ENCODE peak calls at places on chromosomes 2 and 18, in five cellular contexts. N is tibial artery, W is mammary epithelial cell, M is gastrocnemius medialis, D is cardiac muscle cell. H is an unnamed sample. For H3K4me1, the result is how much of the 10 kb centered on the place peaks cover.

GRCh38 chr18:48399303-48400075 is 9.7 kb downstream of the ZBTB7C start:
- DNase-seq in W (no peak), N (no peak), D (no peak), M (no peak), H (peak)

GRCh38 chr2:212854766-212855165 is 296.6 kb downstream of the IKZF2 start:
- DNase-seq in M (no peak), D (no peak), W (no peak), N (no peak), H (no peak)

GRCh38 chr18:75244336-75244735 is 33.7 kb downstream of the TSHZ1 start:
- DNase-seq in M (no peak), N (no peak), D (peak), W (peak), H (peak)

GRCh38 chr2:45330113-45330512 is 281.0 kb downstream of the SRBD1 start:
- DNase-seq in W (no peak), N (no peak), D (peak), M (no peak), H (no peak)

GRCh38 chr18:3973191-3973590 is 481.9 kb downstream of the DLGAP1 start:
- DNase-seq in W (no peak), M (no peak), N (no peak), D (no peak), H (no peak)

GRCh38 chr2:177296047-177296446 is 31.5 kb upstream of the NFE2L2 start:
- DNase-seq in N (no peak), M (no peak), W (peak), D (no peak), H (no peak)

GRCh38 chr2:121648206-121648605 is 1.1 kb downstream of the CLASP1 start:
- DNase-seq in D (no peak), M (peak), N (no peak), W (no peak), H (no peak)

GRCh38 chr18:34803877-34804276 is 93.8 kb downstream of the DTNA start:
- DNase-seq in D (no peak), W (no peak), N (no peak), M (no peak), H (no peak)

GRCh38 chr18:74722237-74722636 is 124.6 kb downstream of the ZNF407 start:
- DNase-seq in D (no peak), W (peak), M (peak), N (no peak), H (peak)

GRCh38 chr2:46485002-46485401 is 5.6 kb downstream of the TMEM247 start:
- DNase-seq in W (no peak), M (peak), D (no peak), N (no peak), H (no peak)

GRCh38 chr2:19362652-19363473 is 4.4 kb upstream of the OSR1 start:
- DNase-seq in M (peak), D (peak), W (peak), N (peak), H (peak)

GRCh38 chr18:50716902-50717301 is 102.9 kb downstream of the MRO start:
- DNase-seq in D (no peak), W (no peak), N (no peak), M (no peak), H (no peak)

GRCh38 chr2:167190053-167190452 is 301.8 kb downstream of the XIRP2 start:
- DNase-seq in D (no peak), M (peak), W (peak), N (peak), H (peak)

GRCh38 chr2:113180131-113180946 is 6.6 kb downstream of the PSD4 start:
- DNase-seq in N (peak), W (no peak), D (no peak), M (no peak), H (no peak)

GRCh38 chr2:239147376-239147775 is 253.4 kb downstream of the HDAC4 start:
- DNase-seq in W (no peak), N (peak), D (no peak), M (peak), H (no peak)

GRCh38 chr2:120915670-120916069 is 180.0 kb downstream of the GLI2 start:
- DNase-seq in M (no peak), N (no peak), W (no peak), D (no peak), H (no peak)

GRCh38 chr2:48467637-48468036 is 62.3 kb upstream of the STON1 start:
- DNase-seq in N (no peak), M (no peak), W (no peak), D (no peak), H (no peak)

GRCh38 chr2:150606380-150607060 is 119.1 kb upstream of the RND3 start:
- DNase-seq in W (no peak), D (no peak), M (no peak), N (no peak), H (no peak)

GRCh38 chr2:208315081-208315788 is 49.2 kb downstream of the PIKFYVE start:
- DNase-seq in N (peak), M (peak), W (peak), D (no peak), H (peak)

GRCh38 chr2:128617029-128617590 is 298.4 kb upstream of the HS6ST1 start:
- DNase-seq in N (peak), W (no peak), D (no peak), M (no peak), H (no peak)

GRCh38 chr2:173983414-173983871 is 18.3 kb upstream of the SP3 start:
- DNase-seq in M (no peak), W (no peak), D (no peak), N (no peak), H (no peak)

GRCh38 chr2:201668402-201668801 is 25.1 kb upstream of the TMEM237 start:
- DNase-seq in W (no peak), D (no peak), N (no peak), M (no peak), H (no peak)

GRCh38 chr18:51020536-51020935 is 9.5 kb upstream of the SMAD4 start:
- DNase-seq in N (no peak), W (no peak), D (peak), M (no peak), H (no peak)

GRCh38 chr2:128228894-128229293 is 89.8 kb downstream of the HS6ST1 start:
- DNase-seq in D (no peak), W (peak), M (no peak), N (no peak), H (no peak)

GRCh38 chr2:170771049-170771937 is 1.1 kb downstream of the ERICH2 start:
- DNase-seq in N (peak), W (peak), D (no peak), M (no peak), H (no peak)

GRCh38 chr2:190449925-190450324 is 41.8 kb downstream of the MFSD6 start:
- DNase-seq in W (no peak), N (no peak), D (no peak), M (no peak), H (no peak)

GRCh38 chr2:172246649-172247048 is 143.9 kb upstream of the DLX2 start:
- DNase-seq in M (no peak), W (peak), D (no peak), N (no peak), H (no peak)

GRCh38 chr2:184205048-184205596 is 393.2 kb upstream of the ZNF804A start:
- DNase-seq in D (no peak), N (no peak), M (no peak), W (no peak), H (no peak)

GRCh38 chr18:70520867-70521266 is 232.0 kb downstream of the SOCS6 start:
- DNase-seq in D (no peak), W (no peak), M (no peak), N (no peak), H (no peak)

GRCh38 chr2:240397924-240398611 is 37.4 kb upstream of the GPC1 start:
- DNase-seq in D (no peak), M (no peak), N (peak), W (no peak), H (no peak)

GRCh38 chr2:239462671-239463506 is 62.1 kb upstream of the HDAC4 start:
- DNase-seq in D (no peak), N (peak), M (no peak), W (no peak), H (no peak)

GRCh38 chr2:99569393-99569792 is 79.6 kb upstream of the REV1 start:
- DNase-seq in N (no peak), M (no peak), W (no peak), D (no peak), H (no peak)

GRCh38 chr18:48922801-48923730 is 27.7 kb downstream of the SMAD7 start:
- DNase-seq in W (peak), M (no peak), N (peak), D (no peak), H (no peak)

GRCh38 chr2:28493636-28494035 is 2.2 kb upstream of the PLB1 start:
- DNase-seq in M (no peak), W (no peak), D (no peak), N (no peak), H (no peak)

GRCh38 chr2:241011751-241012510 is 13.5 kb downstream of the SNED1 start:
- DNase-seq in N (no peak), M (no peak), D (no peak), W (no peak), H (no peak)

GRCh38 chr2:200788129-200788718 is 23.5 kb upstream of the BZW1 start:
- DNase-seq in M (no peak), D (no peak), N (no peak), W (peak), H (peak)

GRCh38 chr2:185640588-185640987 is 98.0 kb upstream of the FSIP2 start:
- DNase-seq in M (no peak), N (no peak), D (no peak), W (no peak), H (no peak)

DNA sequence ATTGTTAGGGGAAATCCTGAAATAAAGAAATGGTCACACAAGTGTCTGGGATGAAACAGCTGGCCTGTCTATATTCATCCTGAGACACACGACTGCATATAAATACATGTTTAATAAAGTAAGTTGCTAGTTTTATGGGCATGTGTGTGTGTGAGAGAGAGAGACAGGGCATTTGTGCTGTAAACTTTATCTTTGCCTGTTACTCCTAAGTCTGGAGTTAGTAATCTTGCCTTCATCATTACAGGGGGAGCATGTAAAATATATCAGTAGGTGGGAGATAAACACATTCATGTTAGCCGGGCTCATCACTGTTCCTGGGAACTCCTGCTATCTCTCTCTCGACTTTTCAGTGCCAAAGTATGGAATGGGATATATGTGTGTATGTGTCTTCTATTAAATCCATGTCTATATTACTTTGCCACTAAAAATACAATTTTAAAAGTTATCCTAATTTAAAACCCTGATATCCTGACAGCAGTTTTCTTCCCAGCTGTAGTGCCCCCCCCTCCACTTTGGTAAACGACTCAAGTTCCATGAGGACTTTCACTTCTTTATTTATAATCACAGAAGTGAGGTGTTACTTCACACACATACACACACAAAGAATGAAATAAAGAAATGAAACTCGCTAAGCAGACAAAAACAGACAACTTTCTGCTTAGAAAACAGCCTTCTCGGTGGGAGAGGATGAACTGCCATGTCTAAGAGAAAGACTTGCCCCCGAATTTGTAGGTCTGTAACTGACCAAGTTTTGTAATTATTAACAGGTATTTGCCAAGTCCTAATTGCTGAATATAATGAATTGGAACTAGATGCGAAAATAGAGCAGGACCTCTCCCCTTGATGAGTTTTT is 949 bp downstream of the ZEB2 start:
- DNase-seq in W (no peak), N (no peak), D (no peak), M (no peak), H (no peak)
- H3K4me1 ChIP-seq in W (under half), N (under half), D (under half), M (under half), H (under half)

GRCh38 chr2:26561918-26562810 is 79.0 kb downstream of the CIB4 start:
- DNase-seq in W (peak), D (peak), M (peak), N (peak), H (peak)
- TF ChIP-seq CTCF in W (no peak), D (peak), M (no peak), N (no peak), H (peak)

DNA sequence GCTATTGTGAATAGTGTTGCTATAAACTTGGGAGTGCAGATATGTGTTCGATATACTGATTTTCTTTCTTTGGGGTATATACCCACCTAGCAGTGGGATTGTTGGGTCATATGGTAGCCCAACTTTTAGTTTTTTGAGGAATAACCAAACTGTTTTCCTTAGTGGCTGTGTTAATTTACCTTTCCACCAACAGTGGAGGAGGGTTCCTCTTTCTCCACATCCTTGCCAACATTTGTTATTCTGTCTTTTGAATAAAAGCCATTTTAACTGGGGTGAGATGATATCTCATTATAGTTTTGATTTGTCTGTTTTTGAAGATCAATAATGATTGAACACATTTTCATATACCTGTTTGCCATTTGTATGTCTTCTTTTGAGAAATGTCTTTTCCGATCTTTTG is 282.0 kb upstream of the SESTD1 start:
- DNase-seq in W (no peak), N (no peak), M (no peak), D (no peak), H (no peak)
- H3K4me1 ChIP-seq in W (under half), N (under half), M (under half), D (under half), H (under half)

GRCh38 chr2:206442854-206443734 is at the start of gene ADAM23:
- DNase-seq in W (peak), N (no peak), D (peak), M (peak), H (peak)
- TF ChIP-seq CTCF in W (peak), N (no peak), D (peak), M (no peak), H (no peak)

GRCh38 chr2:237572742-237573101 is 6.3 kb downstream of the PRLH start:
- DNase-seq in M (no peak), W (no peak), D (no peak), N (no peak), H (no peak)
- H3K4me1 ChIP-seq in M (under half), W (under half), D (under half), N (under half), H (under half)

GRCh38 chr2:207143131-207143473 is 22.6 kb downstream of the KLF7 start:
- DNase-seq in N (no peak), M (no peak), D (no peak), W (no peak), H (no peak)

GRCh38 chr2:207143474-207144190 is 22.1 kb downstream of the KLF7 start:
- DNase-seq in M (peak), N (peak), W (no peak), D (peak), H (peak)

GRCh38 chr2:207141381-207141780 is 24.4 kb downstream of the KLF7 start:
- DNase-seq in N (no peak), W (no peak), M (no peak), D (no peak), H (no peak)

GRCh38 chr2:207144191-207144795 is 21.5 kb downstream of the KLF7 start:
- DNase-seq in W (no peak), N (no peak), D (no peak), M (no peak), H (no peak)

GRCh38 chr2:207142461-207142860 is 23.3 kb downstream of the KLF7 start:
- DNase-seq in N (no peak), W (no peak), D (peak), M (no peak), H (no peak)
- TF ChIP-seq CTCF in N (no peak), W (no peak), D (no peak), M (no peak), H (peak)

GRCh38 chr18:59871711-59872362 is 28.0 kb upstream of the PMAIP1 start:
- DNase-seq in M (no peak), D (no peak), W (no peak), N (no peak), H (peak)
- H3K4me1 ChIP-seq in M (under half), D (under half), W (under half), N (under half), H (under half)

DNA sequence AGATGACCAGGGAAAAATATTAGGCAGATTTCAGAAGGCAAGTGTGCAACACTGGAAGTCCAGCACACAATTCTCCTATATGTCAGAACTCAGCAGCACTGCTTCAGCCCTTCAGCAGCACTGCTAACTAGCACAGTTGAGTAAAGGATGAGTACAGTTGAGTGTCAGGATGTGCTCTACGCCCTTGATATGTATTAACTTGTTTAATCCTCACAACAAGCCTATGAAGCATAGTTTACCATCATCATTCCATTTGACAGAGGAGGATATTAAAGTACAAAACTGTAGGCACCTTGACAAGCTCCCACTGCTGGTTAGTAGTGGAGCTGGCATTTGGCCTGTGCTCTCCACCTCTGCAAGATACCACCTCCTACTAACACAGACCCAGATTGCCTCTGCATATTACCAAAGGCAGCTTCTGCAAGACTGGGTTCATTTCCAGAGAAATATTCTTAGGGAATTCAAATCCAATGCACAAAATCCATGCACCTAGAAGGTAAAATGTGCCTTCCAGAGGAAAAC is 230.8 kb downstream of the ANAPC1 start:
- DNase-seq in M (no peak), W (peak), N (no peak), D (no peak), H (no peak)
- TF ChIP-seq CTCF in M (no peak), W (peak), N (no peak), D (no peak), H (no peak)

GRCh38 chr2:106094101-106094860 is 99.8 kb downstream of the UXS1 start:
- DNase-seq in D (no peak), W (no peak), N (no peak), M (no peak), H (no peak)
- H3K4me1 ChIP-seq in D (under half), W (under half), N (under half), M (under half), H (under half)